ENCODE peak calls at places on chromosomes 6 and 20, in four cellular contexts. One of them, this sample, is unnamed.

GRCh38 chr6:165376100-165376499 is 66.7 kb upstream of the C6orf118 start:
- DNase-seq in T-helper 2 cell: no peak
- DNase-seq in IMR-90: no peak
- DNase-seq in naive thymus-derived CD8-positive, alpha-beta T cell: no peak
- DNase-seq in this sample: no peak

GRCh38 chr20:19540401-19540800 is 217.7 kb upstream of the RIN2 start:
- DNase-seq in IMR-90: no peak
- DNase-seq in naive thymus-derived CD8-positive, alpha-beta T cell: peak; percentile 18
- DNase-seq in T-helper 2 cell: no peak
- DNase-seq in this sample: no peak

GRCh38 chr6:165899592-165899991 is 236.6 kb upstream of the PDE10A start:
- DNase-seq in T-helper 2 cell: no peak
- DNase-seq in naive thymus-derived CD8-positive, alpha-beta T cell: no peak
- DNase-seq in IMR-90: no peak
- DNase-seq in this sample: no peak

GRCh38 chr6:37862415-37862814 is 42.9 kb downstream of the ZFAND3 start:
- DNase-seq in naive thymus-derived CD8-positive, alpha-beta T cell: no peak
- DNase-seq in IMR-90: no peak
- DNase-seq in T-helper 2 cell: no peak
- DNase-seq in this sample: no peak

GRCh38 chr20:62768815-62769287 is 27.4 kb upstream of the MRGBP start:
- DNase-seq in naive thymus-derived CD8-positive, alpha-beta T cell: no peak
- DNase-seq in T-helper 2 cell: no peak
- DNase-seq in IMR-90: peak; percentile 61
- DNase-seq in this sample: no peak

GRCh38 chr6:79756496-79756895 is 125.4 kb downstream of the SH3BGRL2 start:
- DNase-seq in T-helper 2 cell: no peak
- DNase-seq in IMR-90: no peak
- DNase-seq in naive thymus-derived CD8-positive, alpha-beta T cell: no peak
- DNase-seq in this sample: no peak

GRCh38 chr6:35294308-35294945 is 3.2 kb upstream of the DEF6 start:
- DNase-seq in IMR-90: peak; percentile 38
- DNase-seq in naive thymus-derived CD8-positive, alpha-beta T cell: peak; percentile 61
- DNase-seq in T-helper 2 cell: no peak
- DNase-seq in this sample: no peak

GRCh38 chr20:48760403-48760889 is 67.4 kb downstream of the PREX1 start:
- DNase-seq in IMR-90: peak; percentile 24
- DNase-seq in naive thymus-derived CD8-positive, alpha-beta T cell: peak; percentile 89
- DNase-seq in T-helper 2 cell: peak; percentile 48
- DNase-seq in this sample: peak; percentile 63

GRCh38 chr6:169968541-169969270 is 217.3 kb downstream of the ERMARD start:
- DNase-seq in IMR-90: no peak
- DNase-seq in T-helper 2 cell: no peak
- DNase-seq in naive thymus-derived CD8-positive, alpha-beta T cell: no peak
- DNase-seq in this sample: no peak

GRCh38 chr20:46557231-46557956 is 6.9 kb upstream of the OCSTAMP start:
- DNase-seq in IMR-90: peak; percentile 60
- DNase-seq in naive thymus-derived CD8-positive, alpha-beta T cell: no peak
- DNase-seq in T-helper 2 cell: no peak
- DNase-seq in this sample: no peak

GRCh38 chr20:33667245-33668086 is 723 bp downstream of the ACTL10 start:
- DNase-seq in T-helper 2 cell: peak; percentile 13
- DNase-seq in naive thymus-derived CD8-positive, alpha-beta T cell: peak; percentile 81
- DNase-seq in IMR-90: peak; percentile 54
- DNase-seq in this sample: peak; percentile 77

GRCh38 chr6:33164176-33164575 is 28.1 kb downstream of the COL11A2 start:
- DNase-seq in IMR-90: no peak
- DNase-seq in T-helper 2 cell: no peak
- DNase-seq in naive thymus-derived CD8-positive, alpha-beta T cell: no peak
- DNase-seq in this sample: no peak

GRCh38 chr6:68196645-68197044 is 438.4 kb upstream of the ADGRB3 start:
- DNase-seq in naive thymus-derived CD8-positive, alpha-beta T cell: no peak
- DNase-seq in IMR-90: no peak
- DNase-seq in T-helper 2 cell: no peak
- DNase-seq in this sample: no peak

GRCh38 chr6:120055071-120055470 is 705.5 kb upstream of the MAN1A1 start:
- DNase-seq in naive thymus-derived CD8-positive, alpha-beta T cell: no peak
- DNase-seq in IMR-90: no peak
- DNase-seq in T-helper 2 cell: no peak
- DNase-seq in this sample: no peak

GRCh38 chr6:346389-347030 is 45.0 kb upstream of the IRF4 start:
- DNase-seq in IMR-90: peak; percentile 48
- DNase-seq in naive thymus-derived CD8-positive, alpha-beta T cell: no peak
- DNase-seq in T-helper 2 cell: no peak
- DNase-seq in this sample: no peak

GRCh38 chr6:93366506-93366905 is 52.9 kb downstream of the EPHA7 start:
- DNase-seq in naive thymus-derived CD8-positive, alpha-beta T cell: no peak
- DNase-seq in IMR-90: no peak
- DNase-seq in T-helper 2 cell: no peak
- DNase-seq in this sample: no peak

GRCh38 chr6:52341861-52342260 is 20.1 kb upstream of the PAQR8 start:
- DNase-seq in IMR-90: no peak
- DNase-seq in naive thymus-derived CD8-positive, alpha-beta T cell: peak; percentile 3
- DNase-seq in T-helper 2 cell: no peak
- DNase-seq in this sample: no peak

GRCh38 chr6:12584631-12585405 is 131.7 kb upstream of the PHACTR1 start:
- DNase-seq in T-helper 2 cell: no peak
- DNase-seq in IMR-90: no peak
- DNase-seq in naive thymus-derived CD8-positive, alpha-beta T cell: no peak
- DNase-seq in this sample: no peak

GRCh38 chr6:169489642-169490408 is 212.0 kb downstream of the WDR27 start:
- DNase-seq in IMR-90: no peak
- DNase-seq in T-helper 2 cell: no peak
- DNase-seq in naive thymus-derived CD8-positive, alpha-beta T cell: no peak
- DNase-seq in this sample: no peak